ENCODE peak calls at places on chromosomes 7 and 10, in four cellular contexts. G is activated CD8-positive, alpha-beta memory T cell treated with anti-CD3 and anti-CD28 coated beads, Interleukin-2, amount 50 U/mL, for 48 hours; J is foreskin fibroblast; V is Kasumi-1. P is an unnamed sample.

GRCh38 chr7:43915907-43916306 is 9.5 kb upstream of the URGCP start:
- DNase-seq in G (no peak), J (no peak), V (no peak), P (no peak)

GRCh38 chr10:114453576-114453975 is 49.3 kb upstream of the AFAP1L2 start:
- DNase-seq in G (no peak), J (no peak), V (no peak), P (no peak)

GRCh38 chr10:17005621-17006566 is 123.7 kb downstream of the CUBN start:
- DNase-seq in G (no peak), J (no peak), V (no peak), P (no peak)

GRCh38 chr10:94403034-94403822 is 887 bp downstream of the TBC1D12 start:
- DNase-seq in G (peak; percentile 61), J (peak; percentile 64), V (peak; percentile 75), P (peak; percentile 80)

GRCh38 chr10:69856601-69857166 is 55.0 kb downstream of the COL13A1 start:
- DNase-seq in G (no peak), J (no peak), V (no peak), P (no peak)

GRCh38 chr10:109941193-109941872 is 18.0 kb upstream of the XPNPEP1 start:
- DNase-seq in G (no peak), J (no peak), V (no peak), P (no peak)

GRCh38 chr7:40847921-40848320 is 713.1 kb downstream of the SUGCT start:
- DNase-seq in G (no peak), J (no peak), V (no peak), P (no peak)

GRCh38 chr7:102828291-102828690 is 79.5 kb downstream of the FAM185A start:
- DNase-seq in G (no peak), J (no peak), V (no peak), P (no peak)

GRCh38 chr7:131232768-131233167 is 94.9 kb upstream of the MKLN1 start:
- DNase-seq in G (no peak), J (no peak), V (no peak), P (no peak)

GRCh38 chr7:4725014-4725951 is 43.2 kb downstream of the FOXK1 start:
- DNase-seq in G (peak; percentile 74), J (peak; percentile 87), V (no peak), P (peak; percentile 92)

GRCh38 chr7:28483868-28484267 is 71.5 kb downstream of the CREB5 start:
- DNase-seq in G (no peak), J (peak; percentile 58), V (no peak), P (no peak)

GRCh38 chr10:101032637-101033201 is 1.7 kb downstream of the SFXN3 start:
- DNase-seq in G (peak; percentile 76), J (peak; percentile 86), V (peak; percentile 93), P (peak; percentile 87)